ENCODE peak calls at places on chromosomes 5 and 9, in six cellular contexts. V, S, F, A, U and X are unnamed samples.

GRCh38 chr5:81426347-81426746 is 32.4 kb upstream of the ACOT12 start:
- DNase-seq in U (no peak), A (no peak), F (no peak), S (no peak), V (no peak), X (no peak)

GRCh38 chr5:53023969-53024368 is 34.8 kb downstream of the ITGA2 start:
- DNase-seq in F (peak), U (peak), S (no peak), A (no peak), V (no peak), X (no peak)

GRCh38 chr5:32202394-32202793 is 28.3 kb upstream of the GOLPH3 start:
- DNase-seq in U (no peak), A (no peak), S (no peak), V (no peak), F (peak), X (no peak)

GRCh38 chr5:103441523-103441922 is 121.1 kb downstream of the NUDT12 start:
- DNase-seq in V (no peak), F (no peak), S (no peak), A (no peak), U (no peak), X (no peak)

GRCh38 chr9:130365323-130365721 is 79.4 kb upstream of the ASS1 start:
- DNase-seq in F (no peak), U (no peak), V (no peak), A (no peak), S (no peak), X (no peak)

GRCh38 chr5:19531374-19531952 is 456.5 kb downstream of the CDH18 start:
- DNase-seq in U (no peak), A (no peak), F (no peak), S (no peak), V (no peak), X (peak)

GRCh38 chr9:80839821-80840670 is 849.3 kb downstream of the TLE1 start:
- DNase-seq in F (no peak), A (no peak), U (no peak), V (no peak), S (no peak), X (no peak)

GRCh38 chr5:173817561-173817960 is 70.6 kb upstream of the CPEB4 start:
- DNase-seq in U (no peak), S (no peak), F (no peak), V (no peak), A (no peak), X (no peak)

GRCh38 chr5:77029376-77029885 is 773 bp upstream of the AGGF1 start:
- DNase-seq in U (no peak), V (no peak), F (no peak), S (no peak), A (no peak), X (no peak)

GRCh38 chr9:123763910-123764588 is 165.9 kb downstream of the DENND1A start:
- DNase-seq in V (no peak), S (no peak), A (no peak), F (peak), U (peak), X (peak)

GRCh38 chr5:169301386-169301930 is 519 bp upstream of the SLIT3 start:
- DNase-seq in F (no peak), V (no peak), S (peak), U (no peak), A (peak), X (no peak)

GRCh38 chr5:125180222-125180621 is 433.8 kb upstream of the ZNF608 start:
- DNase-seq in U (peak), A (no peak), S (no peak), V (no peak), F (peak), X (no peak)

GRCh38 chr5:96661841-96662724 is at the start of gene CAST:
- DNase-seq in V (peak), S (peak), A (peak), U (peak), F (peak), X (peak)
- H3K23ac ChIP-seq in V (no peak), S (no peak), A (no peak), U (peak), F (peak), X (no peak)

GRCh38 chr5:172770675-172771438 is at the start of gene DUSP1:
- DNase-seq in U (peak), A (peak), V (peak), F (peak), S (peak), X (peak)
- H3K18ac ChIP-seq in U (peak), A (peak), V (peak), F (peak), S (peak), X (peak)

GRCh38 chr5:162497455-162497854 is 429.9 kb downstream of the GABRG2 start:
- DNase-seq in F (no peak), U (no peak), A (no peak), V (no peak), S (no peak), X (no peak)

GRCh38 chr5:162496080-162496808 is 428.7 kb downstream of the GABRG2 start:
- DNase-seq in U (no peak), F (no peak), A (no peak), V (no peak), S (no peak), X (no peak)
- H4K91ac ChIP-seq in U (no peak), F (no peak), A (no peak), V (no peak), S (no peak), X (no peak)

GRCh38 chr9:136545966-136546696 is at the start of gene NOTCH1:
- DNase-seq in S (peak), A (peak), V (peak), F (peak), U (peak), X (peak)
- H3K23ac ChIP-seq in S (no peak), A (peak), V (no peak), F (peak), U (peak), X (no peak)

GRCh38 chr9:88390371-88390990 is 2.2 kb downstream of the SPIN1 start:
- DNase-seq in S (no peak), F (peak), V (no peak), U (no peak), A (no peak), X (no peak)

GRCh38 chr9:88388203-88388885 is at the start of gene SPIN1:
- DNase-seq in F (peak), V (peak), A (peak), U (peak), S (peak), X (peak)

GRCh38 chr9:88388886-88389617 is 808 bp downstream of the SPIN1 start:
- DNase-seq in S (peak), F (peak), V (peak), U (peak), A (peak), X (peak)

GRCh38 chr9:88387733-88388202 is 476 bp upstream of the SPIN1 start:
- DNase-seq in U (peak), V (no peak), S (no peak), A (no peak), F (peak), X (peak)

DNA sequence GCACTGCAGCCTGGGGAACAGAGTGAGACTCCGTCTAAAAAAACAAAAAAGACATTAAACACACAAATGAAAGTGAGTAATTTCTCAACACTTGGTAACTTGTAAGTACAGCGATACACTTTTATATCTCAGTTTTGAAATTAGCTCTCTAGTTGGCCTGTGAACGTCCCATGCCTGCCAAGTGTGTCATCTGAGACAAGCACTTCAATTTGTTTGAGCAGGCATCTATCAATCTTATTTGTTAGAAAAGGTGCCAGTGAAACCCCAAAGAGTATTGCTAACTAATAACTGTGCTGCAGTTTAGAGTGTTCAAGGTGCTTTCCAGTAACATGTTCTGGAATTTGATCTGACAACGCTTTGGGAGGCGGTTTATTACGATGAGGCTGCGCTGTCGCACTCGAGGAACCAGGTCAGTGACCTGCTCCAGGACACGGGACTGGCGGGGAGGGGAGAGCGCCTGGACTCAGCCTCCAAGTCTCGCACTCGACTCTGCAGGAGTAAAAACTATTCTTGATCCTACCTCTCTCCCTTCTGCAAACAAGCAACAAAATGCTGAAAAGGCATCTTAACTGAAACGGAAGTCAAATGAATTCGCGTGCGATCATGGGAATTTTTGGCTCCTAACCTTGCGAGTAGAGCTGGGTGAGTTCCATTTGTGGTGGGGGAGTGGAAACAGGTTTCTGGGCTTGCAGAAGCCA is 1.1 kb upstream of the SPIN1 start:
- DNase-seq in U (peak), A (no peak), F (peak), S (no peak), V (no peak), X (peak)
- H3K18ac ChIP-seq in U (peak), A (no peak), F (peak), S (peak), V (peak), X (peak)